ENCODE peak calls at places on chromosome 5, in ten cellular contexts. F is stimulated activated naive B cell treated with anti-CD40 and anti-IgM and Interleukin-4, amounts not matched to agents 10 μg/mL and 1 μg/mL and 100 μg/mL, for 72 hours; L is activated T-helper 9 cell treated with anti-CD3 and anti-CD28 coated beads, Interleukin-2, amount 50 U/mL, for 16 hours; O is stimulated activated CD4-positive, alpha-beta T cell treated with anti-CD3 and anti-CD28 coated beads, Interleukin-4, amount 100 ng/mL, for 48 hours; Y is Peyer's patch; S is endothelial cell; P is GM04503; B is activated T-cell treated with anti-CD3 and anti-CD28 coated beads for 48 hours; G is activated CD4-positive, alpha-beta T cell treated with anti-CD3 and anti-CD28 coated beads, Interleukin-2, amount 50 U/mL, for 48 hours; E is right atrium auricular region. T is an unnamed sample.

GRCh38 chr5:64164166-64164565 is 1.5 kb upstream of the RNF180 start:
- DNase-seq in F (no peak), L (no peak), O (no peak), Y (no peak), S (no peak), P (no peak), B (no peak), G (no peak), E (no peak), T (no peak)

GRCh38 chr5:168312606-168313297 is 21.3 kb downstream of the WWC1 start:
- DNase-seq in F (no peak), L (no peak), O (no peak), Y (peak), S (no peak), P (no peak), B (no peak), G (no peak), E (no peak), T (no peak)

GRCh38 chr5:136036991-136037705 is 8.4 kb downstream of the TGFBI start:
- DNase-seq in F (peak), L (peak), O (peak), Y (peak), S (no peak), P (peak), B (peak), G (peak), E (no peak), T (peak)

GRCh38 chr5:140953234-140953633 is 13.0 kb upstream of the PCDHAC2 start:
- DNase-seq in F (no peak), L (no peak), O (no peak), Y (no peak), S (no peak), P (no peak), B (no peak), G (no peak), E (no peak), T (no peak)

GRCh38 chr5:9302228-9302627 is 243.6 kb downstream of the SEMA5A start:
- DNase-seq in F (no peak), L (no peak), O (no peak), Y (no peak), S (no peak), P (no peak), B (no peak), G (no peak), E (no peak), T (no peak)

GRCh38 chr5:143648696-143649095 is 163.3 kb upstream of the HMHB1 start:
- DNase-seq in F (no peak), L (no peak), O (no peak), Y (no peak), S (peak), P (no peak), B (no peak), G (no peak), E (no peak), T (no peak)

GRCh38 chr5:128965011-128965637 is at the start of gene SLC27A6:
- DNase-seq in F (no peak), L (no peak), O (no peak), Y (no peak), S (peak), P (no peak), B (no peak), G (no peak), E (no peak), T (no peak)

GRCh38 chr5:166074839-166075481 is 2216.5 kb upstream of the WWC1 start:
- DNase-seq in F (no peak), L (no peak), O (no peak), Y (no peak), S (peak), P (no peak), B (no peak), G (no peak), E (no peak), T (peak)

GRCh38 chr5:180823938-180824629 is 21.5 kb upstream of the MGAT1 start:
- DNase-seq in F (no peak), L (no peak), O (no peak), Y (no peak), S (no peak), P (no peak), B (no peak), G (no peak), E (no peak), T (no peak)

GRCh38 chr5:14458414-14458813 is 123.2 kb upstream of the OTULINL start:
- DNase-seq in F (no peak), L (no peak), O (no peak), Y (no peak), S (no peak), P (no peak), B (no peak), G (no peak), E (no peak), T (no peak)

GRCh38 chr5:53965459-53965858 is 344.9 kb downstream of the ARL15 start:
- DNase-seq in F (no peak), L (no peak), O (no peak), Y (no peak), S (no peak), P (no peak), B (no peak), G (no peak), E (no peak), T (no peak)

GRCh38 chr5:36733183-36733582 is 126.8 kb downstream of the SLC1A3 start:
- DNase-seq in F (no peak), L (no peak), O (no peak), Y (no peak), S (no peak), P (no peak), B (no peak), G (no peak), E (no peak), T (no peak)

GRCh38 chr5:173782671-173783101 is 105.5 kb upstream of the CPEB4 start:
- DNase-seq in F (no peak), L (no peak), O (no peak), Y (no peak), S (no peak), P (no peak), B (no peak), G (no peak), E (no peak), T (no peak)

GRCh38 chr5:141973871-141974595 is 5.1 kb downstream of the RNF14 start:
- DNase-seq in F (no peak), L (no peak), O (no peak), Y (no peak), S (no peak), P (no peak), B (no peak), G (no peak), E (no peak), T (no peak)

GRCh38 chr5:169095410-169095772 is 205.5 kb downstream of the SLIT3 start:
- DNase-seq in F (no peak), L (no peak), O (no peak), Y (no peak), S (no peak), P (no peak), B (no peak), G (no peak), E (no peak), T (no peak)

GRCh38 chr5:173764321-173765029 is 123.7 kb upstream of the CPEB4 start:
- DNase-seq in F (no peak), L (no peak), O (no peak), Y (peak), S (no peak), P (peak), B (no peak), G (no peak), E (peak), T (no peak)

GRCh38 chr5:168822745-168823281 is 243.6 kb upstream of the PANK3 start:
- DNase-seq in F (no peak), L (no peak), O (no peak), Y (no peak), S (no peak), P (peak), B (peak), G (no peak), E (no peak), T (no peak)

GRCh38 chr5:64811050-64811640 is 42.4 kb downstream of the CWC27 start:
- DNase-seq in F (no peak), L (no peak), O (no peak), Y (no peak), S (peak), P (peak), B (no peak), G (no peak), E (no peak), T (peak)

GRCh38 chr5:125286266-125286665 is 539.8 kb upstream of the ZNF608 start:
- DNase-seq in F (no peak), L (no peak), O (no peak), Y (no peak), S (no peak), P (no peak), B (no peak), G (no peak), E (no peak), T (no peak)

GRCh38 chr5:68126871-68127270 is 88.7 kb upstream of the PIK3R1 start:
- DNase-seq in F (no peak), L (no peak), O (no peak), Y (no peak), S (no peak), P (no peak), B (no peak), G (no peak), E (no peak), T (no peak)

GRCh38 chr5:142830241-142831018 is 60.3 kb downstream of the ARHGAP26 start:
- DNase-seq in F (no peak), L (no peak), O (no peak), Y (no peak), S (no peak), P (no peak), B (no peak), G (no peak), E (no peak), T (no peak)

GRCh38 chr5:30736642-30737041 is 456.8 kb upstream of the CDH6 start:
- DNase-seq in F (no peak), L (no peak), O (no peak), Y (no peak), S (no peak), P (no peak), B (no peak), G (no peak), E (no peak), T (no peak)

GRCh38 chr5:123099514-123100151 is 10.6 kb downstream of the PRDM6 start:
- DNase-seq in F (no peak), L (no peak), O (no peak), Y (no peak), S (peak), P (no peak), B (no peak), G (no peak), E (no peak), T (no peak)

GRCh38 chr5:79886456-79886855 is 104.6 kb downstream of the MTX3 start:
- DNase-seq in F (no peak), L (no peak), O (no peak), Y (no peak), S (no peak), P (no peak), B (no peak), G (no peak), E (no peak), T (no peak)

GRCh38 chr5:82986404-82986803 is 90.8 kb downstream of the TMEM167A start:
- DNase-seq in F (no peak), L (no peak), O (no peak), Y (no peak), S (no peak), P (no peak), B (no peak), G (no peak), E (no peak), T (no peak)

GRCh38 chr5:32771037-32771436 is 59.9 kb downstream of the NPR3 start:
- DNase-seq in F (no peak), L (no peak), O (no peak), Y (no peak), S (no peak), P (no peak), B (no peak), G (no peak), E (no peak), T (no peak)